ENCODE peak calls at places on chromosome 12, in nine cellular contexts. H, M, V, Z, I, Q, X, E and Y are unnamed samples.

GRCh38 chr12:92529944-92530343 is 172.8 kb upstream of the PLEKHG7 start:
- DNase-seq in H (no peak), M (no peak), V (no peak), Z (no peak), I (no peak), Q (no peak), X (no peak), E (no peak), Y (no peak)

GRCh38 chr12:110639336-110640178 is 25.6 kb downstream of the TCTN1 start:
- DNase-seq in H (peak), M (no peak), V (no peak), Z (peak), I (no peak), Q (peak), X (peak), E (peak), Y (no peak)

GRCh38 chr12:71969330-71969729 is 30.7 kb downstream of the TPH2 start:
- DNase-seq in H (no peak), M (no peak), V (no peak), Z (no peak), I (no peak), Q (no peak), X (no peak), E (no peak), Y (no peak)

GRCh38 chr12:75660107-75660530 is 148.7 kb upstream of the KRR1 start:
- DNase-seq in H (peak), M (no peak), V (no peak), Z (peak), I (no peak), Q (no peak), X (peak), E (no peak), Y (no peak)

GRCh38 chr12:571795-572531 is 91.3 kb downstream of the NINJ2 start:
- DNase-seq in H (peak), M (no peak), V (no peak), Z (no peak), I (peak), Q (no peak), X (peak), E (no peak), Y (no peak)

GRCh38 chr12:21756699-21757098 is 17.8 kb downstream of the KCNJ8 start:
- DNase-seq in H (no peak), M (no peak), V (no peak), Z (no peak), I (no peak), Q (no peak), X (no peak), E (no peak), Y (no peak)

GRCh38 chr12:48489012-48489411 is 6.7 kb downstream of the C12orf54 start:
- DNase-seq in H (no peak), M (no peak), V (no peak), Z (peak), I (no peak), Q (no peak), X (peak), E (no peak), Y (no peak)

GRCh38 chr12:97148941-97149559 is 242.0 kb downstream of the NEDD1 start:
- DNase-seq in H (no peak), M (peak), V (peak), Z (peak), I (no peak), Q (peak), X (peak), E (peak), Y (peak)

GRCh38 chr12:113136128-113136989 is 798 bp upstream of the RASAL1 start:
- DNase-seq in H (no peak), M (no peak), V (peak), Z (no peak), I (no peak), Q (no peak), X (no peak), E (peak), Y (no peak)

GRCh38 chr12:98439471-98440164 is 75.8 kb upstream of the TMPO start:
- DNase-seq in H (peak), M (no peak), V (no peak), Z (peak), I (no peak), Q (no peak), X (no peak), E (peak), Y (no peak)

GRCh38 chr12:107581616-107582015 is 104.0 kb upstream of the PWP1 start:
- DNase-seq in H (no peak), M (no peak), V (no peak), Z (no peak), I (no peak), Q (no peak), X (peak), E (no peak), Y (no peak)

GRCh38 chr12:106863185-106863584 is 88.7 kb downstream of the RIC8B start:
- DNase-seq in H (peak), M (no peak), V (no peak), Z (peak), I (no peak), Q (no peak), X (no peak), E (no peak), Y (no peak)

GRCh38 chr12:94218244-94218643 is 69.9 kb downstream of the PLXNC1 start:
- DNase-seq in H (no peak), M (no peak), V (no peak), Z (no peak), I (no peak), Q (no peak), X (no peak), E (no peak), Y (no peak)

GRCh38 chr12:107405436-107405835 is 280.2 kb upstream of the PWP1 start:
- DNase-seq in H (no peak), M (no peak), V (no peak), Z (no peak), I (peak), Q (no peak), X (no peak), E (no peak), Y (peak)

GRCh38 chr12:93707836-93708235 is 30.7 kb downstream of the CRADD start:
- DNase-seq in H (peak), M (no peak), V (no peak), Z (peak), I (no peak), Q (no peak), X (peak), E (no peak), Y (no peak)

GRCh38 chr12:47121146-47121545 is 41.4 kb upstream of the AMIGO2 start:
- DNase-seq in H (peak), M (no peak), V (no peak), Z (peak), I (no peak), Q (no peak), X (peak), E (no peak), Y (no peak)

GRCh38 chr12:3523728-3524127 is 32.7 kb downstream of the PRMT8 start:
- DNase-seq in H (no peak), M (no peak), V (no peak), Z (no peak), I (no peak), Q (no peak), X (no peak), E (no peak), Y (no peak)

GRCh38 chr12:3526776-3527175 is 35.8 kb downstream of the PRMT8 start:
- DNase-seq in H (no peak), M (no peak), V (no peak), Z (no peak), I (no peak), Q (no peak), X (no peak), E (no peak), Y (no peak)

GRCh38 chr12:3520711-3521110 is 29.7 kb downstream of the PRMT8 start:
- DNase-seq in H (no peak), M (no peak), V (no peak), Z (no peak), I (no peak), Q (no peak), X (no peak), E (no peak), Y (no peak)

GRCh38 chr12:3520168-3520567 is 29.2 kb downstream of the PRMT8 start:
- DNase-seq in H (no peak), M (peak), V (no peak), Z (no peak), I (no peak), Q (no peak), X (no peak), E (peak), Y (no peak)

DNA sequence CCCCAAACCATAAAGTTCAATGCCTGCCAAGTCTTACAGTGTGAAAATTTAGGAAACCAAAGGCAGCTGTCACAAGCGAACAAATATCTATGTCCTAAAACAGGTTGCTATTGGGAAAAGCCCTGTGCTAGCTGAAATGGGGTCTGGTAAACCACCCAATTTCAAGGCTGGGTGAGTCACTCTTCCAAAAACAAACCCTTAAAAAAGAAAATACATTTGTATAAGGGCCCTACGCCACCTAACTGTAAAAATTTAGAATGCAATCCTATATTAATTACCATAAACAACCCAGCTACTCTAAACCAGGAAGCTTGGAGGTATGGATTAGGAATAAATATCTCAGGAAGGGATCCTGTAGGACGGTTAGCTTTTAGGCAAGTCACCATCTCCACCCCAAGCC is 32.1 kb downstream of the PRMT8 start:
- DNase-seq in H (peak), M (no peak), V (no peak), Z (no peak), I (no peak), Q (no peak), X (peak), E (peak), Y (no peak)
- TF ChIP-seq CTCF in H (no peak), M (no peak), V (no peak), Z (no peak), I (no peak), Q (no peak), X (peak), E (peak), Y (no peak)

GRCh38 chr12:115467531-115467930 is 783.6 kb upstream of the TBX3 start:
- DNase-seq in H (peak), M (no peak), V (no peak), Z (no peak), I (no peak), Q (no peak), X (no peak), E (no peak), Y (no peak)

GRCh38 chr12:115470977-115471376 is 787.0 kb upstream of the TBX3 start:
- DNase-seq in H (no peak), M (no peak), V (no peak), Z (no peak), I (no peak), Q (no peak), X (no peak), E (no peak), Y (no peak)

GRCh38 chr12:115466076-115466475 is 782.1 kb upstream of the TBX3 start:
- DNase-seq in H (peak), M (no peak), V (no peak), Z (peak), I (no peak), Q (no peak), X (no peak), E (no peak), Y (no peak)

GRCh38 chr12:115470526-115470925 is 786.6 kb upstream of the TBX3 start:
- DNase-seq in H (no peak), M (no peak), V (no peak), Z (no peak), I (no peak), Q (no peak), X (no peak), E (no peak), Y (no peak)

DNA sequence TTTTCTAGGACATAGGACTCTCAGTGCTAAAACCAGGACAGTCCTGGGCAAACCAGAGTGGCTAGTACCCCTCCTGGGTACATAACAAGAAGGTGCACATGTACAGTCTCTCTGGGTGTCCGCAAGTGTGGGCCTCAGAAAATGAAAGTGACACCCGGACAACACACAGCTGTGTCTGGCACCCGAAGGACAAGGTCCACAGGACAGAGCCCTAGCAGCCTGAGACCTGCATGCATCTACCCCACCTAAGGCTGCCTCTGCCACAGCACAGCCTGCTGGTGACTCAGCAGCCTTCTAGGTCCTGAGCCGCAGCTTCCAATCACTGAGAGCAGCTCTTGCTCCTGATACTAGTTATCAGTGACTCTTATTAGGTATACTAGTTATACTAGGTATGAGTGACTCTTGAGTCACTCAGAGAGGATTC is 784.1 kb upstream of the TBX3 start:
- DNase-seq in H (no peak), M (no peak), V (no peak), Z (no peak), I (no peak), Q (peak), X (peak), E (no peak), Y (no peak)
- TF ChIP-seq CTCF in H (peak), M (no peak), V (no peak), Z (peak), I (no peak), Q (no peak), X (no peak), E (no peak), Y (no peak)

GRCh38 chr12:111687255-111687654 is 1.4 kb downstream of the ACAD10 start:
- DNase-seq in H (peak), M (no peak), V (no peak), Z (no peak), I (no peak), Q (peak), X (no peak), E (no peak), Y (no peak)
- TF ChIP-seq CTCF in H (no peak), M (no peak), V (no peak), Z (no peak), I (no peak), Q (peak), X (peak), E (no peak), Y (no peak)

GRCh38 chr12:118706437-118706836 is 274.9 kb upstream of the SRRM4 start:
- DNase-seq in H (no peak), M (no peak), V (no peak), Z (no peak), I (no peak), Q (no peak), X (no peak), E (no peak), Y (no peak)

GRCh38 chr12:118704517-118704916 is 276.8 kb upstream of the SRRM4 start:
- DNase-seq in H (no peak), M (no peak), V (no peak), Z (no peak), I (no peak), Q (no peak), X (no peak), E (no peak), Y (no peak)
- TF ChIP-seq CTCF in H (no peak), M (no peak), V (no peak), Z (no peak), I (no peak), Q (no peak), X (no peak), E (no peak), Y (no peak)

GRCh38 chr12:121576851-121577391 is 3.9 kb downstream of the KDM2B start:
- DNase-seq in H (peak), M (no peak), V (no peak), Z (peak), I (no peak), Q (no peak), X (peak), E (peak), Y (no peak)

GRCh38 chr12:121577443-121578180 is 3.2 kb downstream of the KDM2B start:
- DNase-seq in H (peak), M (no peak), V (no peak), Z (no peak), I (no peak), Q (no peak), X (no peak), E (peak), Y (no peak)

GRCh38 chr12:121579190-121579791 is 1.5 kb downstream of the KDM2B start:
- DNase-seq in H (peak), M (peak), V (peak), Z (no peak), I (peak), Q (no peak), X (no peak), E (peak), Y (peak)

GRCh38 chr12:121579981-121580868 is 598 bp downstream of the KDM2B start:
- DNase-seq in H (peak), M (peak), V (peak), Z (peak), I (peak), Q (peak), X (peak), E (peak), Y (peak)

DNA sequence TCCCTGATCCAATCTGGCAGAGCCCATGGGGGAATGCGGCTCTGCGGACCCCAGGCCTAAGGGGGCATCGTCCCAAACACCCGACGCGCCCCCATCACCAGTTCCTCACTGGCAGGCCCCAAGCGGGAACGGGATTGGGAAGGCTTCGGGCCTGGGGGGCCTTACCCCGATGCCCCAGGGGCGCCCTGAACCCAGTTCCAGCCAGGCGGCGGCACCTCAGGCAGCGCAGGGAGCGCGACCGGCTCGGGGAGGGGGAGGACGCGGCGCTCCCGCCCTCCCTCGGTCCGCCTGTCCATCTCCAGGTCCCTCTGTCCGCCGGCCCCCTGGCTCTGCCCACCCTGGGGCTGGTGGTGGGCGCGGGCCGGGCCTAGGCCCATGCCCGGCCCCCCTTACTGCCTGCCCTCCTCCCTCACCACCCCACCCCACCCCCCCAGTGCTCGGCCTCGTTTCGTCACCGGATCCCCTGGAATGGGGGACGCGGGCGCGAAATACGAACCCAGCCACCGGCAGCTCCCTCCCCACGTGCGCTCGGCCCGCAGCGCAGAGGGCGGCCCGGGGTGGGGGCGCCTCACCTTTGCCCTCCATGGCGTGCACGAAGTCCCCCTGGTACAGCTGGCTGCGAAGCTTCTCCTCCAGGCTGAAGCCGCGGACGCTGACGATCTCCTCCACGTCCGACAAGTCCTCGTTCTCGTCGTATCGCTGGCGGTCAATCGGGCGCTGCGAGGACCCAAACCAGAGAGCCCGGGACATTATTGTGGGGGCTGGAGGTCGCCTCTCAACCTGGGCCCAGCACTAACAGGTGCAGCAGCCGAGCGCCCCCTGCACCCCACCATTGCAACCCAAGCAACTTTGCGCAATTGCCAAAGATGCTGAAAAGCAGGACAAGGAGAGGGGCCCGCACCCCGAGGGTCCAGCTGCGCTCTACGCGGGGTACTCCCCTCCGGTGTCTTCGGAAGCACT is 2.3 kb downstream of the KDM2B start:
- DNase-seq in H (peak), M (peak), V (peak), Z (no peak), I (no peak), Q (no peak), X (no peak), E (no peak), Y (peak)
- TF ChIP-seq CTCF in H (no peak), M (no peak), V (no peak), Z (no peak), I (no peak), Q (no peak), X (no peak), E (peak), Y (no peak)

GRCh38 chr12:129202109-129202814 is 349.0 kb downstream of the GLT1D1 start:
- DNase-seq in H (no peak), M (no peak), V (no peak), Z (no peak), I (no peak), Q (no peak), X (no peak), E (no peak), Y (no peak)
- TF ChIP-seq CTCF in H (no peak), M (no peak), V (no peak), Z (no peak), I (no peak), Q (no peak), X (no peak), E (no peak), Y (no peak)

GRCh38 chr12:5898874-5899273 is 46.2 kb downstream of the ANO2 start:
- DNase-seq in H (no peak), M (no peak), V (no peak), Z (no peak), I (no peak), Q (no peak), X (no peak), E (no peak), Y (no peak)
- TF ChIP-seq CTCF in H (no peak), M (no peak), V (no peak), Z (no peak), I (no peak), Q (no peak), X (no peak), E (no peak), Y (no peak)

GRCh38 chr12:6827982-6828670 is at the start of gene P3H3:
- DNase-seq in H (peak), M (no peak), V (no peak), Z (peak), I (no peak), Q (no peak), X (no peak), E (peak), Y (peak)

GRCh38 chr12:6828671-6829531 is 694 bp downstream of the P3H3 start:
- DNase-seq in H (peak), M (peak), V (peak), Z (peak), I (no peak), Q (no peak), X (no peak), E (peak), Y (peak)

GRCh38 chr12:6831021-6831420 is 2.8 kb downstream of the P3H3 start:
- DNase-seq in H (no peak), M (no peak), V (no peak), Z (no peak), I (no peak), Q (no peak), X (no peak), E (no peak), Y (peak)

GRCh38 chr12:6830286-6830892 is 2.2 kb downstream of the P3H3 start:
- DNase-seq in H (no peak), M (no peak), V (no peak), Z (no peak), I (no peak), Q (no peak), X (no peak), E (no peak), Y (peak)

GRCh38 chr12:6829532-6830220 is 1.5 kb downstream of the P3H3 start:
- DNase-seq in H (peak), M (no peak), V (no peak), Z (no peak), I (no peak), Q (no peak), X (no peak), E (peak), Y (peak)
- TF ChIP-seq CTCF in H (peak), M (no peak), V (no peak), Z (peak), I (no peak), Q (peak), X (no peak), E (peak), Y (no peak)